ENCODE peak calls at places on chromosomes 12 and 14, in eight cellular contexts. One of them, this sample, is unnamed.

GRCh38 chr12:118645219-118645618 is 268.9 kb downstream of the SUDS3 start:
- DNase-seq in aorta: no peak
- DNase-seq in renal cortical epithelial cell: no peak
- DNase-seq in GM04504: no peak
- DNase-seq in A549: no peak
- DNase-seq in hypothalamus: no peak
- DNase-seq in stimulated activated CD8-positive, alpha-beta memory T cell treated with anti-CD3 and anti-CD28 coated beads, Interleukin-2, amount 100 ng/mL, for 1 hour: no peak
- DNase-seq in amniotic stem cell: no peak
- DNase-seq in this sample: no peak

GRCh38 chr14:70832536-70833305 is 23.4 kb upstream of the MAP3K9 start:
- DNase-seq in A549: no peak
- DNase-seq in stimulated activated CD8-positive, alpha-beta memory T cell treated with anti-CD3 and anti-CD28 coated beads, Interleukin-2, amount 100 ng/mL, for 1 hour: no peak
- DNase-seq in renal cortical epithelial cell: no peak
- DNase-seq in aorta: no peak
- DNase-seq in hypothalamus: no peak
- DNase-seq in amniotic stem cell: no peak
- DNase-seq in GM04504: no peak
- DNase-seq in this sample: no peak

GRCh38 chr12:24921251-24922038 is 27.5 kb downstream of the BCAT1 start:
- DNase-seq in aorta: no peak
- DNase-seq in stimulated activated CD8-positive, alpha-beta memory T cell treated with anti-CD3 and anti-CD28 coated beads, Interleukin-2, amount 100 ng/mL, for 1 hour: no peak
- DNase-seq in hypothalamus: no peak
- DNase-seq in renal cortical epithelial cell: peak; percentile 4
- DNase-seq in A549: no peak
- DNase-seq in GM04504: no peak
- DNase-seq in amniotic stem cell: no peak
- DNase-seq in this sample: no peak

GRCh38 chr14:54182419-54183040 is 214.3 kb upstream of the CDKN3 start:
- DNase-seq in renal cortical epithelial cell: peak; percentile 95
- DNase-seq in A549: no peak
- DNase-seq in stimulated activated CD8-positive, alpha-beta memory T cell treated with anti-CD3 and anti-CD28 coated beads, Interleukin-2, amount 100 ng/mL, for 1 hour: no peak
- DNase-seq in GM04504: peak; percentile 60
- DNase-seq in amniotic stem cell: no peak
- DNase-seq in hypothalamus: no peak
- DNase-seq in aorta: no peak
- DNase-seq in this sample: no peak

GRCh38 chr12:45794422-45794821 is 64.9 kb downstream of the ARID2 start:
- DNase-seq in renal cortical epithelial cell: no peak
- DNase-seq in stimulated activated CD8-positive, alpha-beta memory T cell treated with anti-CD3 and anti-CD28 coated beads, Interleukin-2, amount 100 ng/mL, for 1 hour: no peak
- DNase-seq in hypothalamus: no peak
- DNase-seq in GM04504: no peak
- DNase-seq in aorta: no peak
- DNase-seq in A549: no peak
- DNase-seq in amniotic stem cell: no peak
- DNase-seq in this sample: no peak

GRCh38 chr12:87439990-87440827 is 589.0 kb downstream of the C12orf50 start:
- DNase-seq in hypothalamus: no peak
- DNase-seq in stimulated activated CD8-positive, alpha-beta memory T cell treated with anti-CD3 and anti-CD28 coated beads, Interleukin-2, amount 100 ng/mL, for 1 hour: no peak
- DNase-seq in amniotic stem cell: peak; percentile 60
- DNase-seq in renal cortical epithelial cell: peak; percentile 100
- DNase-seq in A549: peak; percentile 27
- DNase-seq in GM04504: peak; percentile 30
- DNase-seq in aorta: no peak
- DNase-seq in this sample: no peak

GRCh38 chr12:50326636-50327284 is 43.4 kb upstream of the LIMA1 start:
- DNase-seq in stimulated activated CD8-positive, alpha-beta memory T cell treated with anti-CD3 and anti-CD28 coated beads, Interleukin-2, amount 100 ng/mL, for 1 hour: no peak
- DNase-seq in aorta: no peak
- DNase-seq in A549: no peak
- DNase-seq in hypothalamus: no peak
- DNase-seq in renal cortical epithelial cell: peak; percentile 75
- DNase-seq in GM04504: peak; percentile 18
- DNase-seq in amniotic stem cell: peak; percentile 8
- DNase-seq in this sample: no peak

GRCh38 chr12:127459687-127460086 is 807.3 kb upstream of the TMEM132C start:
- DNase-seq in amniotic stem cell: no peak
- DNase-seq in GM04504: no peak
- DNase-seq in stimulated activated CD8-positive, alpha-beta memory T cell treated with anti-CD3 and anti-CD28 coated beads, Interleukin-2, amount 100 ng/mL, for 1 hour: no peak
- DNase-seq in renal cortical epithelial cell: no peak
- DNase-seq in A549: no peak
- DNase-seq in hypothalamus: no peak
- DNase-seq in aorta: no peak
- DNase-seq in this sample: no peak

GRCh38 chr14:92886337-92886736 is 36.6 kb upstream of the CHGA start:
- DNase-seq in GM04504: no peak
- DNase-seq in aorta: no peak
- DNase-seq in stimulated activated CD8-positive, alpha-beta memory T cell treated with anti-CD3 and anti-CD28 coated beads, Interleukin-2, amount 100 ng/mL, for 1 hour: no peak
- DNase-seq in A549: no peak
- DNase-seq in hypothalamus: no peak
- DNase-seq in renal cortical epithelial cell: no peak
- DNase-seq in amniotic stem cell: no peak
- DNase-seq in this sample: no peak

GRCh38 chr12:51530208-51530607 is 60.8 kb upstream of the SCN8A start:
- DNase-seq in A549: no peak
- DNase-seq in renal cortical epithelial cell: no peak
- DNase-seq in hypothalamus: no peak
- DNase-seq in stimulated activated CD8-positive, alpha-beta memory T cell treated with anti-CD3 and anti-CD28 coated beads, Interleukin-2, amount 100 ng/mL, for 1 hour: no peak
- DNase-seq in GM04504: no peak
- DNase-seq in amniotic stem cell: no peak
- DNase-seq in aorta: no peak
- DNase-seq in this sample: no peak

GRCh38 chr12:84554199-84554723 is 358.3 kb downstream of the SLC6A15 start:
- DNase-seq in hypothalamus: no peak
- DNase-seq in GM04504: no peak
- DNase-seq in stimulated activated CD8-positive, alpha-beta memory T cell treated with anti-CD3 and anti-CD28 coated beads, Interleukin-2, amount 100 ng/mL, for 1 hour: no peak
- DNase-seq in A549: no peak
- DNase-seq in amniotic stem cell: no peak
- DNase-seq in renal cortical epithelial cell: no peak
- DNase-seq in aorta: no peak
- DNase-seq in this sample: no peak

GRCh38 chr12:29207120-29207519 is 58.0 kb downstream of the FAR2 start:
- DNase-seq in GM04504: no peak
- DNase-seq in hypothalamus: no peak
- DNase-seq in renal cortical epithelial cell: no peak
- DNase-seq in aorta: no peak
- DNase-seq in amniotic stem cell: no peak
- DNase-seq in stimulated activated CD8-positive, alpha-beta memory T cell treated with anti-CD3 and anti-CD28 coated beads, Interleukin-2, amount 100 ng/mL, for 1 hour: no peak
- DNase-seq in A549: no peak
- DNase-seq in this sample: no peak

GRCh38 chr12:570949-571794 is 92.1 kb downstream of the NINJ2 start:
- DNase-seq in stimulated activated CD8-positive, alpha-beta memory T cell treated with anti-CD3 and anti-CD28 coated beads, Interleukin-2, amount 100 ng/mL, for 1 hour: no peak
- DNase-seq in amniotic stem cell: peak; percentile 64
- DNase-seq in hypothalamus: no peak
- DNase-seq in GM04504: peak; percentile 71
- DNase-seq in aorta: peak; percentile 91
- DNase-seq in renal cortical epithelial cell: peak; percentile 77
- DNase-seq in A549: peak; percentile 97
- DNase-seq in this sample: no peak

GRCh38 chr12:126093911-126094310 is 1028.7 kb downstream of the AACS start:
- DNase-seq in renal cortical epithelial cell: no peak
- DNase-seq in hypothalamus: no peak
- DNase-seq in aorta: no peak
- DNase-seq in GM04504: no peak
- DNase-seq in A549: no peak
- DNase-seq in stimulated activated CD8-positive, alpha-beta memory T cell treated with anti-CD3 and anti-CD28 coated beads, Interleukin-2, amount 100 ng/mL, for 1 hour: no peak
- DNase-seq in amniotic stem cell: no peak
- DNase-seq in this sample: no peak

GRCh38 chr14:53538316-53538851 is 385.3 kb upstream of the DDHD1 start:
- DNase-seq in A549: no peak
- DNase-seq in hypothalamus: no peak
- DNase-seq in aorta: no peak
- DNase-seq in stimulated activated CD8-positive, alpha-beta memory T cell treated with anti-CD3 and anti-CD28 coated beads, Interleukin-2, amount 100 ng/mL, for 1 hour: no peak
- DNase-seq in renal cortical epithelial cell: no peak
- DNase-seq in amniotic stem cell: no peak
- DNase-seq in GM04504: no peak
- DNase-seq in this sample: no peak

GRCh38 chr14:53882684-53883083 is 73.9 kb downstream of the BMP4 start:
- DNase-seq in hypothalamus: no peak
- DNase-seq in stimulated activated CD8-positive, alpha-beta memory T cell treated with anti-CD3 and anti-CD28 coated beads, Interleukin-2, amount 100 ng/mL, for 1 hour: no peak
- DNase-seq in amniotic stem cell: no peak
- DNase-seq in aorta: no peak
- DNase-seq in renal cortical epithelial cell: no peak
- DNase-seq in GM04504: no peak
- DNase-seq in A549: no peak
- DNase-seq in this sample: no peak

GRCh38 chr12:90174198-90174510 is 465.5 kb upstream of the ATP2B1 start:
- DNase-seq in amniotic stem cell: no peak
- DNase-seq in GM04504: peak; percentile 3
- DNase-seq in renal cortical epithelial cell: peak; percentile 81
- DNase-seq in stimulated activated CD8-positive, alpha-beta memory T cell treated with anti-CD3 and anti-CD28 coated beads, Interleukin-2, amount 100 ng/mL, for 1 hour: no peak
- DNase-seq in aorta: no peak
- DNase-seq in hypothalamus: no peak
- DNase-seq in A549: no peak
- DNase-seq in this sample: no peak

GRCh38 chr14:24188251-24189058 is at the start of gene IPO4:
- DNase-seq in A549: peak; percentile 99
- DNase-seq in hypothalamus: peak; percentile 96
- DNase-seq in GM04504: peak; percentile 94
- DNase-seq in renal cortical epithelial cell: peak; percentile 94
- DNase-seq in stimulated activated CD8-positive, alpha-beta memory T cell treated with anti-CD3 and anti-CD28 coated beads, Interleukin-2, amount 100 ng/mL, for 1 hour: peak; percentile 87
- DNase-seq in aorta: peak; percentile 97
- DNase-seq in amniotic stem cell: peak; percentile 97
- DNase-seq in this sample: peak; percentile 93